ENCODE peak calls at places on chromosome X, in four cellular contexts. R is left lung, P is GM13977, G is B cell. O is an unnamed sample.

GRCh38 chrX:49263631-49264030 is 879 bp downstream of the FOXP3 start:
- DNase-seq in R (no peak), P (no peak), G (no peak), O (no peak)

GRCh38 chrX:50206753-50207152 is 2.2 kb downstream of the CCNB3 start:
- DNase-seq in R (no peak), P (no peak), G (no peak), O (no peak)

GRCh38 chrX:84907324-84907946 is 96.2 kb upstream of the APOOL start:
- DNase-seq in G (no peak), R (no peak), P (no peak), O (no peak)

GRCh38 chrX:3599787-3600465 is 113.5 kb downstream of the PRKX start:
- DNase-seq in P (no peak), G (no peak), R (no peak), O (no peak)

GRCh38 chrX:22220941-22221340 is 51.8 kb upstream of the CBLL2 start:
- DNase-seq in P (no peak), G (no peak), R (no peak), O (no peak)

GRCh38 chrX:72276478-72276953 is 532 bp downstream of the RPS4X start:
- DNase-seq in P (no peak), G (no peak), R (no peak), O (no peak)

GRCh38 chrX:80098038-80098437 is 83.5 kb downstream of the TBX22 start:
- DNase-seq in P (no peak), R (no peak), G (no peak), O (no peak)

GRCh38 chrX:149628280-149628679 is 3.3 kb downstream of the TMEM185A start:
- DNase-seq in P (no peak), G (no peak), R (no peak), O (no peak)

GRCh38 chrX:13646154-13646549 is 6.8 kb upstream of the TCEANC start:
- DNase-seq in P (peak; percentile 28), G (no peak), R (no peak), O (peak; percentile 87)

GRCh38 chrX:74535211-74535621 is 79.2 kb downstream of the RLIM start:
- DNase-seq in G (peak; percentile 10), R (no peak), P (peak; percentile 51), O (no peak)

GRCh38 chrX:102765794-102766193 is 45.3 kb downstream of the GPRASP3 start:
- DNase-seq in R (no peak), P (no peak), G (no peak), O (no peak)

GRCh38 chrX:39762266-39762841 is 335.4 kb downstream of the BCOR start:
- DNase-seq in R (no peak), P (no peak), G (no peak), O (no peak)

GRCh38 chrX:95318882-95319281 is 1365.8 kb upstream of the DIAPH2 start:
- DNase-seq in R (no peak), G (no peak), P (peak; percentile 8), O (no peak)

GRCh38 chrX:41265615-41266014 is 68.3 kb upstream of the DDX3X start:
- DNase-seq in R (no peak), P (no peak), G (no peak), O (no peak)

GRCh38 chrX:111101580-111101979 is 5.6 kb downstream of the PAK3 start:
- DNase-seq in P (no peak), R (no peak), G (no peak), O (no peak)

GRCh38 chrX:50903387-50904027 is 7.0 kb upstream of the BMP15 start:
- DNase-seq in G (no peak), R (no peak), P (peak; percentile 38), O (no peak)

GRCh38 chrX:71547339-71547738 is 14.4 kb downstream of the OGT start:
- DNase-seq in P (no peak), R (no peak), G (no peak), O (no peak)

GRCh38 chrX:37302569-37302968 is 46.6 kb upstream of the PRRG1 start:
- DNase-seq in R (no peak), P (no peak), G (no peak), O (no peak)

GRCh38 chrX:82320554-82320953 is 1118.7 kb downstream of the SH3BGRL start:
- DNase-seq in P (no peak), G (no peak), R (no peak), O (no peak)

GRCh38 chrX:39149761-39150160 is 348.5 kb downstream of the MID1IP1 start:
- DNase-seq in P (no peak), R (peak; percentile 89), G (no peak), O (no peak)

GRCh38 chrX:24577091-24577490 is 70.1 kb downstream of the PCYT1B start:
- DNase-seq in G (no peak), R (no peak), P (no peak), O (no peak)

GRCh38 chrX:1466232-1466661 is 13.5 kb upstream of the ASMTL start:
- DNase-seq in R (no peak), P (no peak), G (peak; percentile 35), O (peak; percentile 84)

GRCh38 chrX:106484233-106484632 is 127.5 kb upstream of the RADX start:
- DNase-seq in P (peak; percentile 49), R (no peak), G (no peak), O (no peak)

GRCh38 chrX:38341442-38341841 is 11.0 kb upstream of the OTC start:
- DNase-seq in G (no peak), P (no peak), R (no peak), O (no peak)

GRCh38 chrX:123648028-123648810 is 84.6 kb downstream of the THOC2 start:
- DNase-seq in G (no peak), R (peak; percentile 61), P (no peak), O (no peak)

GRCh38 chrX:123731987-123732678 is 719 bp downstream of the THOC2 start:
- DNase-seq in R (peak; percentile 78), G (peak; percentile 17), P (peak; percentile 17), O (peak; percentile 85)

GRCh38 chrX:104806346-104806745 is 240.3 kb downstream of the IL1RAPL2 start:
- DNase-seq in R (no peak), G (no peak), P (no peak), O (no peak)

GRCh38 chrX:2707334-2707760 is 16.3 kb downstream of the CD99 start:
- DNase-seq in R (no peak), G (peak; percentile 76), P (peak; percentile 69), O (no peak)

GRCh38 chrX:39451061-39451460 is 646.7 kb downstream of the BCOR start:
- DNase-seq in G (no peak), P (no peak), R (no peak), O (no peak)

GRCh38 chrX:63050225-63050624 is 300.9 kb downstream of the SPIN4 start:
- DNase-seq in G (no peak), P (peak; percentile 3), R (no peak), O (no peak)

GRCh38 chrX:18994713-18995112 is 10.8 kb upstream of the PHKA2 start:
- DNase-seq in R (no peak), P (no peak), G (no peak), O (no peak)

GRCh38 chrX:45400380-45400779 is 199.7 kb upstream of the DIPK2B start:
- DNase-seq in G (no peak), P (no peak), R (no peak), O (no peak)

GRCh38 chrX:141467442-141467841 is 117.1 kb downstream of the SPANXA1 start:
- DNase-seq in P (no peak), G (no peak), R (no peak), O (no peak)

GRCh38 chrX:124401696-124402095 is 55.3 kb downstream of the SH2D1A start:
- DNase-seq in P (no peak), R (no peak), G (no peak), O (no peak)

GRCh38 chrX:115911967-115912366 is 258.6 kb upstream of the AGTR2 start:
- DNase-seq in R (no peak), P (no peak), G (no peak), O (peak; percentile 79)

GRCh38 chrX:115913575-115913974 is 257.0 kb upstream of the AGTR2 start:
- DNase-seq in R (no peak), P (no peak), G (no peak), O (no peak)

GRCh38 chrX:115909017-115909416 is 261.5 kb upstream of the AGTR2 start:
- DNase-seq in R (no peak), P (no peak), G (no peak), O (peak; percentile 19)

GRCh38 chrX:115906881-115907280 is 263.7 kb upstream of the AGTR2 start:
- DNase-seq in P (no peak), R (no peak), G (no peak), O (peak; percentile 30)

GRCh38 chrX:115912372-115912897 is 258.1 kb upstream of the AGTR2 start:
- DNase-seq in P (no peak), R (no peak), G (no peak), O (peak; percentile 65)
- TF ChIP-seq CTCF in P (peak; percentile 78), R (no peak), G (no peak), O (peak; percentile 7)

GRCh38 chrX:118633530-118633929 is 93.9 kb upstream of the IL13RA1 start:
- DNase-seq in R (no peak), P (no peak), G (no peak), O (no peak)

GRCh38 chrX:118634336-118634735 is 93.1 kb upstream of the IL13RA1 start:
- DNase-seq in P (no peak), R (no peak), G (no peak), O (no peak)

GRCh38 chrX:118632862-118633261 is 94.5 kb upstream of the IL13RA1 start:
- DNase-seq in R (no peak), P (peak; percentile 34), G (peak; percentile 17), O (no peak)

GRCh38 chrX:118637997-118638396 is 89.4 kb upstream of the IL13RA1 start:
- DNase-seq in R (no peak), P (no peak), G (no peak), O (no peak)
- TF ChIP-seq CTCF in R (no peak), P (no peak), G (no peak), O (peak; percentile 49)

DNA sequence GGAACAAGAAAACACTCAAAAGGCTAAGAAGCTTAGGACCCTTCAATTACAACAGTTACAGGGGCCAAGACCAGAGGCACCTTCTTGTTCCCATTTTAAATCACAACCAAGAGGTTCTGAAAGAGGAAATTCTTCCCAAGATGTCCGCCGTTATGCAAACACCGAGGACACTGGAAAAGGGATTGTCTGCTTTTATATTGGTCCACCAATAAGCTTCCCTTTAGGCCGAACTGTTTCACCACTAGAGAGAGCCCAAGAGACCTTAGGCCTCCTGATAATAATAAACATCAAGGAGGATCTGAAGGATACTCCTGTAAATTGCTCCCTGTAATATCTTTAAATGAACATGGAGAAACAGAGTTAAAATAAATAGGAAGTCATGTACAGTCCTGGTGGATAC is 92.6 kb upstream of the NLRP2B start:
- DNase-seq in R (no peak), G (no peak), P (no peak), O (no peak)
- TF ChIP-seq CTCF in R (no peak), G (no peak), P (no peak), O (no peak)

DNA sequence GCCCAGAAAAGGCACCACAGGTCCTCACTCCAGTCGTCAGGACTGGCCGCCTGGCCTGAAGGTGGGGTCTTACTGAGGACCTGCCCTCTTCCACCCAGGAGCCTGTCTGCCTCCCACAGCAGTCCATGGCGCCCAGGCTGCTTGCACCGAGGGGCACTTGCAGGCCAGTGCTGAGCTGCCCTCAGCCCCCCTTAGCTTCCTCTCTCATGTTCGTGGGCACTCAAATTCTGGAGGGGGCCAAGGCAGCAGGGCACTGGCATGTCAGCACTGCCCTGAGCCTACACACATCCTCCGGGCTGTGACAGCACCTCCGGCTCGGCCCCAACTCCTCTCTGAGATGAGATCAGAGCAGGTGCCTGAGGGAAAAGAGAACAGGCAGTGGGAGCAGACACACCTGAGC is 27.2 kb upstream of the ZBTB33 start:
- DNase-seq in G (no peak), P (no peak), R (no peak), O (no peak)
- TF ChIP-seq CTCF in G (no peak), P (no peak), R (no peak), O (no peak)

GRCh38 chrX:139784788-139785187 is 76.8 kb upstream of the MCF2 start:
- DNase-seq in G (no peak), P (peak; percentile 18), R (no peak), O (no peak)
- TF ChIP-seq CTCF in G (no peak), P (no peak), R (no peak), O (no peak)

GRCh38 chrX:120857240-120857639 is 18.4 kb downstream of the CT47B1 start:
- DNase-seq in P (no peak), R (no peak), G (no peak), O (no peak)
- TF ChIP-seq CTCF in P (peak; percentile 20), R (no peak), G (no peak), O (no peak)